ENCODE peak calls at places on chromosomes 2 and 18, in eight cellular contexts. Q, B, L, C, V, W, G and P are unnamed samples.

GRCh38 chr18:49685231-49685942 is 123.5 kb downstream of the LIPG start:
- DNase-seq in W (no peak), L (no peak), Q (no peak), B (no peak), V (peak; percentile 96), G (peak; percentile 35), C (no peak), P (no peak)

GRCh38 chr2:71800106-71800809 is 346.9 kb downstream of the DYSF start:
- DNase-seq in B (no peak), V (peak; percentile 10), Q (no peak), C (no peak), G (no peak), W (peak; percentile 70), L (no peak), P (no peak)

GRCh38 chr2:128782411-128783192 is 463.9 kb upstream of the HS6ST1 start:
- DNase-seq in W (no peak), L (no peak), C (no peak), Q (no peak), G (no peak), V (no peak), B (no peak), P (no peak)

GRCh38 chr2:135299165-135299564 is 231.9 kb downstream of the ZRANB3 start:
- DNase-seq in L (no peak), G (no peak), C (no peak), W (no peak), B (no peak), V (no peak), Q (no peak), P (no peak)

GRCh38 chr2:227241005-227241404 is 76.6 kb downstream of the COL4A3 start:
- DNase-seq in L (no peak), G (no peak), V (no peak), W (no peak), B (no peak), C (no peak), Q (no peak), P (no peak)

GRCh38 chr18:79786781-79787526 is 10.8 kb upstream of the KCNG2 start:
- DNase-seq in V (no peak), W (no peak), L (no peak), C (no peak), Q (no peak), B (no peak), G (peak; percentile 66), P (no peak)

GRCh38 chr18:79680100-79680879 is 687 bp downstream of the CTDP1 start:
- DNase-seq in V (peak; percentile 41), Q (no peak), W (no peak), L (peak; percentile 41), C (peak; percentile 65), G (peak; percentile 52), B (no peak), P (peak; percentile 19)

GRCh38 chr2:33042819-33043218 is 96.1 kb downstream of the LTBP1 start:
- DNase-seq in Q (no peak), B (no peak), L (no peak), G (no peak), C (no peak), V (no peak), W (no peak), P (no peak)

GRCh38 chr2:185221-185620 is 78.6 kb downstream of the SH3YL1 start:
- DNase-seq in V (no peak), W (no peak), C (no peak), L (no peak), Q (no peak), G (no peak), B (no peak), P (no peak)

GRCh38 chr2:167925775-167926174 is 321.6 kb downstream of the STK39 start:
- DNase-seq in B (no peak), V (no peak), G (no peak), W (no peak), C (no peak), L (no peak), Q (no peak), P (no peak)

GRCh38 chr2:105893011-105893995 is 148.6 kb downstream of the NCK2 start:
- DNase-seq in C (no peak), V (no peak), B (no peak), W (no peak), L (no peak), G (no peak), Q (no peak), P (no peak)

GRCh38 chr18:9539283-9539682 is 64.0 kb downstream of the RALBP1 start:
- DNase-seq in V (peak; percentile 66), C (no peak), L (no peak), Q (no peak), B (no peak), W (no peak), G (peak; percentile 96), P (peak; percentile 63)

GRCh38 chr2:221268631-221269030 is 303.5 kb downstream of the EPHA4 start:
- DNase-seq in C (no peak), Q (no peak), B (no peak), V (no peak), G (no peak), W (no peak), L (no peak), P (no peak)

GRCh38 chr2:4914551-4914950 is 777.6 kb upstream of the SOX11 start:
- DNase-seq in V (no peak), G (no peak), B (no peak), W (no peak), C (no peak), Q (no peak), L (no peak), P (no peak)

GRCh38 chr2:42378415-42378814 is 17.4 kb upstream of the COX7A2L start:
- DNase-seq in L (no peak), C (no peak), B (no peak), Q (no peak), V (no peak), W (no peak), G (no peak), P (no peak)

GRCh38 chr2:199955007-199955338 is 318 bp downstream of the TYW5 start:
- DNase-seq in W (no peak), V (no peak), B (no peak), L (peak; percentile 64), G (no peak), Q (no peak), C (no peak), P (peak; percentile 44)

GRCh38 chr2:71849111-71849510 is 298.6 kb downstream of the CYP26B1 start:
- DNase-seq in Q (no peak), C (no peak), W (peak; percentile 60), B (no peak), L (no peak), V (no peak), G (no peak), P (no peak)

GRCh38 chr2:45855374-45855773 is 203.9 kb downstream of the PRKCE start:
- DNase-seq in B (no peak), C (no peak), G (peak; percentile 28), Q (no peak), W (no peak), V (no peak), L (no peak), P (no peak)

GRCh38 chr18:6414118-6414722 is 491 bp downstream of the L3MBTL4 start:
- DNase-seq in W (peak; percentile 84), L (peak; percentile 22), C (peak; percentile 86), G (no peak), B (peak; percentile 54), V (no peak), Q (no peak), P (no peak)

GRCh38 chr18:6412933-6413472 is 1.7 kb downstream of the L3MBTL4 start:
- DNase-seq in V (no peak), B (no peak), L (no peak), G (no peak), W (no peak), C (no peak), Q (no peak), P (no peak)

GRCh38 chr18:6411367-6411766 is 3.3 kb downstream of the L3MBTL4 start:
- DNase-seq in L (no peak), B (no peak), W (no peak), G (no peak), V (no peak), C (no peak), Q (no peak), P (no peak)

GRCh38 chr18:6413554-6414117 is 1.1 kb downstream of the L3MBTL4 start:
- DNase-seq in B (no peak), L (no peak), G (no peak), W (no peak), Q (no peak), C (peak; percentile 33), V (no peak), P (no peak)

DNA sequence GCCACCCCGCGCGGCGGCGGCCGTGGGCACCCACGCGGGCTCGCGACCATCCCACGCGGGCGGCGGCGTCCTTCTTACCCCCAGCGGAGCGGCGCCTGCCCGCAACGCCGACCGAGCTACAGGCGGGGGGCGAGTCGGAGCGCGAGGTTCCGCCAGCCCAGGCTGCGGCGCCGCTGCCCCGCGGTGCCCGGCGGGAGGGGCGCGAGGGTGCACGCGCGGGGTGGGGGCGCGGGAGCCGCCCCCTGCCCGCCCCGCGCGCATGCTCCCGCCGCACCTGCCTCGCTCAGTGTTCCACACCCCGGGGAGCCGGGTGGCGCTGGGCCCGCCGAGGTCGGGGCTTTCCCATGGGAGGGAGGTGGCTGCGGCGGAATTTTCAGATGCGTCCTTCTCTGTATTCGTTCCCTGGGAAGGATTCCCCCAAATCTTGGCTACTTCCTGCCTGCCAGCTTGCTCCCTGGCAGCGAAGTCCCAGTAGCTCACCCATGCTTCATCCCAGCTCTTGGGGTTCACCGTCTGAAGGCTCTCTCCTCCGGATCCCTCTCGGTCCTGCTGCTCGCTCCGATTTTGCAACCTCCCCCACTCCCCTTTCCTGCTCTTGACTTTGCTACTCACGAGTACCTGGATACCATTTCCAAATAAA is at the start of gene L3MBTL4:
- DNase-seq in W (no peak), G (no peak), B (no peak), C (peak; percentile 81), L (no peak), Q (no peak), V (no peak), P (peak; percentile 26)
- TF ChIP-seq POLR2A in W (no peak), G (no peak), B (no peak), C (peak; percentile 78), L (peak; percentile 57), Q (no peak), V (no peak), P (no peak)

GRCh38 chr18:31102020-31102684 is at the start of gene DSC2:
- DNase-seq in V (no peak), W (peak; percentile 79), Q (no peak), G (no peak), B (peak; percentile 52), L (peak; percentile 61), C (peak; percentile 53), P (no peak)
- TF ChIP-seq POLR2A in V (no peak), W (no peak), Q (no peak), G (no peak), B (no peak), L (peak; percentile 81), C (peak; percentile 48), P (no peak)

GRCh38 chr2:177392373-177393246 is at the start of gene AGPS:
- DNase-seq in B (peak; percentile 87), G (peak; percentile 52), C (peak; percentile 83), W (peak; percentile 85), Q (peak; percentile 51), L (peak; percentile 73), V (peak; percentile 72), P (peak; percentile 58)
- TF ChIP-seq POLR2A in B (peak; percentile 63), G (peak; percentile 43), C (peak; percentile 60), W (peak; percentile 17), Q (peak; percentile 61), L (peak; percentile 94), V (peak; percentile 85), P (peak; percentile 77)

DNA sequence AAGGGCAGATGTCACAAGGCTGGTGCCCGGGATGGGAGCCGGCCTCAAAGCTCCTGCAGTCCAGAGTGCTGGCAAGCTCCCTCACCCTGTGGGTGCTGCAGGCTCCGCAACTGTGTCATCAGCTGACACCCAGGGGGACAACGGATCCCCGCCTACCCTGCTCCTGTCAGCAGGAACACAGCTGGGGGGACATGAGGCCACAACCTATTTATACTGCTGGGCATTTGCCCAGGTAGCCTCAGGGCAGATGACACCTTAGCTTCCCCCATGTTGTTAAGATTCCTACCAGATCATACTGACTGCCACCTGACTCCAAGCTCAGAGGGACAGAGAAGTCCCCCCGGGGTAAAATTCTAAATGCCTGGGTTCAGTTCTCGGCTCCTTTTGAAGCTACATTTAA is 1.2 kb downstream of the ANKRD23 start:
- DNase-seq in Q (no peak), B (peak; percentile 83), G (no peak), C (no peak), V (no peak), L (no peak), W (no peak), P (no peak)
- TF ChIP-seq POLR2A in Q (no peak), B (no peak), G (no peak), C (no peak), V (no peak), L (peak; percentile 6), W (no peak), P (no peak)